ENCODE peak calls at places on chromosomes 4 and X, in nine cellular contexts. N is T-cell; U is epithelial cell of esophagus; X is psoas muscle; D is GM03348; Q is D721Med; O is CD8-positive, alpha-beta memory T cell; R is AG09309; L is A549. Z is an unnamed sample.

GRCh38 chr4:120886183-120886582 is 36.3 kb downstream of the PRDM5 start:
- DNase-seq in N (no peak), U (no peak), X (no peak), D (no peak), Q (no peak), O (no peak), R (no peak), L (no peak), Z (no peak)

GRCh38 chr4:2066011-2066551 is 7.0 kb downstream of the NAT8L start:
- DNase-seq in N (no peak), U (no peak), X (no peak), D (no peak), Q (no peak), O (no peak), R (no peak), L (no peak), Z (no peak)

GRCh38 chr4:38610844-38611550 is 53.0 kb upstream of the KLF3 start:
- DNase-seq in N (no peak), U (no peak), X (no peak), D (no peak), Q (no peak), O (no peak), R (no peak), L (no peak), Z (no peak)

GRCh38 chr4:183960021-183960420 is 54.9 kb downstream of the STOX2 start:
- DNase-seq in N (no peak), U (peak), X (peak), D (peak), Q (no peak), O (no peak), R (no peak), L (peak), Z (peak)

GRCh38 chrX:9668537-9668936 is 97.1 kb downstream of the GPR143 start:
- DNase-seq in N (no peak), U (no peak), X (no peak), D (no peak), Q (no peak), O (no peak), R (no peak), L (no peak), Z (no peak)

GRCh38 chr4:6562931-6563901 is 11.8 kb upstream of the MAN2B2 start:
- DNase-seq in N (no peak), U (peak), X (no peak), D (peak), Q (peak), O (no peak), R (no peak), L (no peak), Z (peak)

GRCh38 chr4:110620352-110621327 is 2.2 kb downstream of the PITX2 start:
- DNase-seq in N (no peak), U (peak), X (peak), D (no peak), Q (no peak), O (no peak), R (no peak), L (no peak), Z (no peak)

GRCh38 chr4:98745372-98745771 is 87.0 kb upstream of the TSPAN5 start:
- DNase-seq in N (no peak), U (peak), X (no peak), D (peak), Q (no peak), O (no peak), R (no peak), L (peak), Z (no peak)

GRCh38 chr4:110475881-110476818 is at the start of gene ENPEP:
- DNase-seq in N (no peak), U (peak), X (peak), D (peak), Q (no peak), O (no peak), R (no peak), L (no peak), Z (no peak)

GRCh38 chr4:16237715-16238114 is 11.4 kb upstream of the TAPT1 start:
- DNase-seq in N (no peak), U (no peak), X (no peak), D (no peak), Q (no peak), O (no peak), R (no peak), L (no peak), Z (no peak)

GRCh38 chrX:77014655-77015377 is 432.4 kb upstream of the FGF16 start:
- DNase-seq in N (no peak), U (no peak), X (no peak), D (no peak), Q (peak), O (no peak), R (no peak), L (peak), Z (no peak)

GRCh38 chrX:13432776-13433605 is 113.1 kb upstream of the ATXN3L start:
- DNase-seq in N (no peak), U (no peak), X (no peak), D (peak), Q (no peak), O (no peak), R (no peak), L (no peak), Z (peak)

Z was measured in AG08395.